ENCODE peak calls at places on chromosomes 6 and 20, in seven cellular contexts. L is fibroblast of pulmonary artery, R is progenitor cell of endocrine pancreas, W is AG10803, H is OCI-LY7, T is psoas muscle, V is AG04450. B is an unnamed sample.

GRCh38 chr6:69825904-69826303 is 29.1 kb upstream of the LMBRD1 start:
- DNase-seq in L (peak), R (no peak), W (peak), H (no peak), T (no peak), V (no peak), B (peak)

GRCh38 chr6:78909391-78909790 is 42.0 kb downstream of the IRAK1BP1 start:
- DNase-seq in L (peak), R (no peak), W (peak), H (peak), T (no peak), V (no peak), B (peak)

GRCh38 chr20:36606171-36607116 is 865 bp downstream of the RAB5IF start:
- DNase-seq in L (peak), R (no peak), W (peak), H (peak), T (peak), V (no peak), B (peak)

GRCh38 chr20:58381627-58382026 is 7.4 kb upstream of the VAPB start:
- DNase-seq in L (no peak), R (no peak), W (no peak), H (no peak), T (no peak), V (no peak), B (no peak)

GRCh38 chr6:83365931-83366330 is 64.9 kb downstream of the ME1 start:
- DNase-seq in L (peak), R (no peak), W (peak), H (no peak), T (no peak), V (no peak), B (peak)

GRCh38 chr6:52507557-52508260 is 69.2 kb downstream of the TRAM2 start:
- DNase-seq in L (peak), R (no peak), W (peak), H (no peak), T (no peak), V (no peak), B (peak)

GRCh38 chr20:35339007-35339406 is 46.8 kb upstream of the FAM83C start:
- DNase-seq in L (peak), R (no peak), W (peak), H (no peak), T (no peak), V (peak), B (peak)

GRCh38 chr6:138465007-138465645 is 34.2 kb downstream of the NHSL1 start:
- DNase-seq in L (peak), R (no peak), W (peak), H (no peak), T (no peak), V (peak), B (peak)

GRCh38 chr6:116528800-116529199 is 16.7 kb downstream of the TRAPPC3L start:
- DNase-seq in L (peak), R (no peak), W (no peak), H (no peak), T (no peak), V (no peak), B (peak)

GRCh38 chr6:36197739-36198221 is 1.2 kb downstream of the BRPF3 start:
- DNase-seq in L (no peak), R (no peak), W (peak), H (no peak), T (no peak), V (no peak), B (no peak)

GRCh38 chr6:34154668-34155447 is 9.0 kb upstream of the GRM4 start:
- DNase-seq in L (peak), R (peak), W (peak), H (peak), T (peak), V (no peak), B (peak)

GRCh38 chr6:65707134-65707826 is at the start of gene EYS:
- DNase-seq in L (no peak), R (no peak), W (no peak), H (no peak), T (no peak), V (no peak), B (no peak)

GRCh38 chr6:128464790-128465189 is 55.6 kb downstream of the PTPRK start:
- DNase-seq in L (peak), R (no peak), W (no peak), H (no peak), T (no peak), V (no peak), B (peak)

GRCh38 chr20:36030143-36030542 is 61.8 kb downstream of the CNBD2 start:
- DNase-seq in L (peak), R (no peak), W (no peak), H (no peak), T (peak), V (no peak), B (peak)

GRCh38 chr6:136757150-136757549 is 35.1 kb downstream of the MAP3K5 start:
- DNase-seq in L (peak), R (no peak), W (peak), H (no peak), T (no peak), V (no peak), B (peak)

GRCh38 chr6:2447318-2447717 is 201.9 kb upstream of the GMDS start:
- DNase-seq in L (no peak), R (no peak), W (no peak), H (no peak), T (no peak), V (no peak), B (no peak)

GRCh38 chr6:1838604-1839003 is 228.9 kb downstream of the FOXC1 start:
- DNase-seq in L (peak), R (no peak), W (no peak), H (no peak), T (no peak), V (no peak), B (peak)

GRCh38 chr6:142373268-142374089 is 71.7 kb downstream of the ADGRG6 start:
- DNase-seq in L (no peak), R (no peak), W (peak), H (no peak), T (no peak), V (no peak), B (no peak)

GRCh38 chr6:14417377-14417776 is 299.8 kb downstream of the CD83 start:
- DNase-seq in L (no peak), R (no peak), W (no peak), H (no peak), T (no peak), V (no peak), B (no peak)

GRCh38 chr6:36029464-36029863 is 1.9 kb downstream of the MAPK14 start:
- DNase-seq in L (peak), R (no peak), W (peak), H (no peak), T (no peak), V (peak), B (peak)

GRCh38 chr6:104118274-104118673 is 741.4 kb downstream of the HACE1 start:
- DNase-seq in L (peak), R (no peak), W (peak), H (no peak), T (no peak), V (no peak), B (peak)

GRCh38 chr6:81570673-81571072 is 181.8 kb downstream of the TENT5A start:
- DNase-seq in L (no peak), R (no peak), W (no peak), H (no peak), T (no peak), V (no peak), B (no peak)

GRCh38 chr6:63573899-63574553 is 1.7 kb downstream of the LOC128125822 start:
- DNase-seq in L (peak), R (peak), W (peak), H (peak), T (peak), V (no peak), B (peak)

GRCh38 chr20:16007978-16008377 is 565.3 kb downstream of the KIF16B start:
- DNase-seq in L (no peak), R (no peak), W (no peak), H (no peak), T (no peak), V (no peak), B (peak)

GRCh38 chr6:45415315-45415714 is 37.6 kb upstream of the SUPT3H start:
- DNase-seq in L (no peak), R (no peak), W (no peak), H (no peak), T (no peak), V (no peak), B (peak)

GRCh38 chr6:71879016-71879415 is 7.3 kb upstream of the RIMS1 start:
- DNase-seq in L (no peak), R (no peak), W (peak), H (no peak), T (no peak), V (no peak), B (peak)

GRCh38 chr6:49025273-49026240 is 437.5 kb downstream of the MMUT start:
- DNase-seq in L (no peak), R (no peak), W (no peak), H (no peak), T (no peak), V (no peak), B (no peak)

GRCh38 chr6:84048588-84048987 is 15.0 kb downstream of the MRAP2 start:
- DNase-seq in L (no peak), R (no peak), W (no peak), H (no peak), T (no peak), V (no peak), B (no peak)

GRCh38 chr6:113539202-113539601 is 317.9 kb upstream of the MARCKS start:
- DNase-seq in L (no peak), R (no peak), W (no peak), H (no peak), T (no peak), V (no peak), B (peak)

GRCh38 chr6:32196682-32197616 is 4.5 kb upstream of the GPSM3 start:
- DNase-seq in L (peak), R (no peak), W (no peak), H (no peak), T (no peak), V (no peak), B (no peak)

GRCh38 chr20:53786445-53787267 is 193.0 kb upstream of the ZNF217 start:
- DNase-seq in L (no peak), R (no peak), W (no peak), H (peak), T (no peak), V (no peak), B (no peak)
- TF ChIP-seq CTCF in L (no peak), R (no peak), W (no peak), H (no peak), T (no peak), V (no peak), B (no peak)

GRCh38 chr6:17588011-17588410 is 12.1 kb upstream of the FAM8A1 start:
- DNase-seq in L (no peak), R (no peak), W (no peak), H (no peak), T (no peak), V (no peak), B (no peak)

GRCh38 chr6:17585766-17586502 is 14.2 kb upstream of the FAM8A1 start:
- DNase-seq in L (no peak), R (no peak), W (no peak), H (peak), T (no peak), V (no peak), B (peak)

GRCh38 chr6:17593246-17593645 is 6.9 kb upstream of the FAM8A1 start:
- DNase-seq in L (no peak), R (no peak), W (no peak), H (no peak), T (no peak), V (no peak), B (no peak)

GRCh38 chr6:17591292-17591691 is 8.8 kb upstream of the FAM8A1 start:
- DNase-seq in L (peak), R (no peak), W (no peak), H (no peak), T (no peak), V (no peak), B (no peak)

DNA sequence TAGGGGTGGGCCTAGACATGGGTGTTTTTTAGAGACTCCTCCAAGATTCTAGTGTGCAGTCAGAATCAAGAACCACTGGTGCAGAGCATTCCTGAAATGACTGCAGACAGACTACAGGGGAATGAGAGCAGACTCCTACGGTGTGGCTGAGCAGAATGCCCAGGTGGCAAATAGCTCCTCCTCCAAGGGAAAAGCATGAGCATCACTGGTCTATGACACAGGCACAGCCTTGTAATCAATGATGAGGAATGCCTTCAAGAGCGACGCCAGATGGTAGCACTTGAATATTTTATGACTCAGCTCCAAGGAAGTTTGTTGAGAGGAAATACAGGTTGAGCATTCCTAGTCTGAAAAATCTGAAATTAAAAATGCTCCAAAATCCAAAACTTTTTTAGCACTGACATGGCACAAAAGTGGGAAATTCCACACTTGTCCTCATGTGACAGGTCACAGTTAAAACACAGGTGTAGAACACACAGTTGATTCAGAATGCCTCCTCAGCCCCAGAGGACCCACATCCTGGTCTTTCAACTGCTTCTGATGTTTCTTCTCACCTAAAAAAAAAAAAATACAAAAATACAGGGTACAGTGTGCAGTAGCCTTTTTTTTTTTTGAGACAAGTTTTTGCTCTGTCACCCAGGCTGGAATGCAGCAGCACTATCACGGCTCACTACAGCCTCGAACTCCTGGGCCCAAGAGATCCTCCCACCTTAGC is 10.5 kb upstream of the FAM8A1 start:
- DNase-seq in L (peak), R (no peak), W (peak), H (no peak), T (no peak), V (peak), B (peak)
- TF ChIP-seq CTCF in L (peak), R (no peak), W (peak), H (no peak), T (no peak), V (no peak), B (peak)

DNA sequence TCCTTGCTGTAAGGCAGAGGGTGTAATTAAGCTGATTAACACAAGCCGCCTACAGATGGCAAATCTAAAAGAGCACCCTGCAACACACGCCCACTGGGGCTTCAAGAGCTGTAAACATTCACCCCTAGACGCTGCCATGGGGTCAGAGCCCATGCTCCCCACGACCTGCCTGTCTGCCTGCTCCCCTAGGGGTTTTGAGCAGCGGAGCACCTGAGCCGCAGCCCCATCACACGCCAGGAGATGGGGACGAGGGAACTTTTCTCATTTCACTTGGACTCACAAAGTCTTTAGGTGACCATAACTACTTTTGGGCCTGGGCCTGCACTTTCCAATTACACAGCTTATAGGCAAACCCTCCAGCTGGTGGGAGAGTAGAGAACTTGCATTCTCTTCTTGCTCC is 99.0 kb upstream of the SOX4 start:
- DNase-seq in L (no peak), R (no peak), W (no peak), H (no peak), T (no peak), V (no peak), B (no peak)
- TF ChIP-seq CTCF in L (no peak), R (no peak), W (no peak), H (no peak), T (no peak), V (no peak), B (no peak)

GRCh38 chr6:91483415-91483814 is 896.5 kb upstream of the MAP3K7 start:
- DNase-seq in L (no peak), R (no peak), W (no peak), H (no peak), T (no peak), V (no peak), B (no peak)

GRCh38 chr6:91486200-91486599 is 899.3 kb upstream of the MAP3K7 start:
- DNase-seq in L (no peak), R (no peak), W (no peak), H (no peak), T (no peak), V (no peak), B (no peak)

GRCh38 chr6:91487729-91488392 is 901.0 kb upstream of the MAP3K7 start:
- DNase-seq in L (no peak), R (no peak), W (no peak), H (no peak), T (no peak), V (no peak), B (no peak)

GRCh38 chr6:91482498-91482897 is 895.6 kb upstream of the MAP3K7 start:
- DNase-seq in L (no peak), R (no peak), W (no peak), H (no peak), T (no peak), V (no peak), B (no peak)

GRCh38 chr6:91485047-91485446 is 898.2 kb upstream of the MAP3K7 start:
- DNase-seq in L (no peak), R (no peak), W (no peak), H (no peak), T (no peak), V (no peak), B (no peak)
- TF ChIP-seq CTCF in L (no peak), R (no peak), W (no peak), H (no peak), T (no peak), V (no peak), B (no peak)

B was measured in choroid plexus epithelial cell.